ENCODE peak calls at places on chromosomes 13 and 19, in five cellular contexts. One of them, this sample, is unnamed.
A peak's percentile ranks its signal among the peaks of the same experiment; 100 is the strongest.

GRCh38 chr19:47035495-47036232 is 12.8 kb downstream of the TMEM160 start:
- DNase-seq in MV-4-11: peak; percentile 83
- DNase-seq in activated CD4-positive, alpha-beta T cell treated with anti-CD3 and anti-CD28 coated beads for 36 hours: peak; percentile 96
- DNase-seq in GM12865: peak; percentile 93
- DNase-seq in NCI-H82: peak; percentile 93
- DNase-seq in this sample: peak; percentile 95

GRCh38 chr19:39998511-39998910 is 1.7 kb downstream of the ZNF546 start:
- DNase-seq in NCI-H82: no peak
- DNase-seq in MV-4-11: no peak
- DNase-seq in GM12865: no peak
- DNase-seq in activated CD4-positive, alpha-beta T cell treated with anti-CD3 and anti-CD28 coated beads for 36 hours: no peak
- DNase-seq in this sample: no peak

GRCh38 chr19:51338563-51339312 is 3.2 kb downstream of the VSIG10L start:
- DNase-seq in activated CD4-positive, alpha-beta T cell treated with anti-CD3 and anti-CD28 coated beads for 36 hours: peak; percentile 96
- DNase-seq in MV-4-11: peak; percentile 71
- DNase-seq in GM12865: peak; percentile 89
- DNase-seq in NCI-H82: peak; percentile 85
- DNase-seq in this sample: peak; percentile 90

GRCh38 chr13:100490692-100491091 is 97.9 kb downstream of the GGACT start:
- DNase-seq in MV-4-11: no peak
- DNase-seq in activated CD4-positive, alpha-beta T cell treated with anti-CD3 and anti-CD28 coated beads for 36 hours: no peak
- DNase-seq in GM12865: no peak
- DNase-seq in NCI-H82: no peak
- DNase-seq in this sample: no peak

GRCh38 chr13:110317496-110318195 is 10.6 kb downstream of the COL4A2 start:
- DNase-seq in MV-4-11: no peak
- DNase-seq in NCI-H82: no peak
- DNase-seq in activated CD4-positive, alpha-beta T cell treated with anti-CD3 and anti-CD28 coated beads for 36 hours: no peak
- DNase-seq in GM12865: no peak
- DNase-seq in this sample: no peak

GRCh38 chr13:37175996-37176395 is 70.5 kb upstream of the CSNK1A1L start:
- DNase-seq in activated CD4-positive, alpha-beta T cell treated with anti-CD3 and anti-CD28 coated beads for 36 hours: no peak
- DNase-seq in MV-4-11: no peak
- DNase-seq in GM12865: no peak
- DNase-seq in NCI-H82: no peak
- DNase-seq in this sample: no peak

GRCh38 chr19:5692785-5693194 is 2.7 kb downstream of the RPL36 start:
- DNase-seq in GM12865: no peak
- DNase-seq in NCI-H82: no peak
- DNase-seq in MV-4-11: peak; percentile 26
- DNase-seq in activated CD4-positive, alpha-beta T cell treated with anti-CD3 and anti-CD28 coated beads for 36 hours: no peak
- DNase-seq in this sample: no peak

GRCh38 chr19:8641908-8642547 is 11.6 kb downstream of the NFILZ start:
- DNase-seq in MV-4-11: peak; percentile 81
- DNase-seq in NCI-H82: peak; percentile 18
- DNase-seq in GM12865: peak; percentile 49
- DNase-seq in activated CD4-positive, alpha-beta T cell treated with anti-CD3 and anti-CD28 coated beads for 36 hours: no peak
- DNase-seq in this sample: peak; percentile 70

GRCh38 chr19:55489711-55490477 is 1.7 kb downstream of the SSC5D start:
- DNase-seq in GM12865: no peak
- DNase-seq in activated CD4-positive, alpha-beta T cell treated with anti-CD3 and anti-CD28 coated beads for 36 hours: no peak
- DNase-seq in NCI-H82: peak; percentile 37
- DNase-seq in MV-4-11: no peak
- DNase-seq in this sample: no peak

GRCh38 chr19:38661996-38662395 is 14.5 kb downstream of the ACTN4 start:
- DNase-seq in activated CD4-positive, alpha-beta T cell treated with anti-CD3 and anti-CD28 coated beads for 36 hours: no peak
- DNase-seq in NCI-H82: no peak
- DNase-seq in MV-4-11: no peak
- DNase-seq in GM12865: no peak
- DNase-seq in this sample: no peak

GRCh38 chr13:89315287-89315686 is 1644.1 kb downstream of the SLITRK5 start:
- DNase-seq in GM12865: no peak
- DNase-seq in NCI-H82: no peak
- DNase-seq in MV-4-11: no peak
- DNase-seq in activated CD4-positive, alpha-beta T cell treated with anti-CD3 and anti-CD28 coated beads for 36 hours: no peak
- DNase-seq in this sample: no peak

GRCh38 chr19:51166846-51167490 is 24.9 kb downstream of the SIGLEC7 start:
- DNase-seq in MV-4-11: peak; percentile 94
- DNase-seq in NCI-H82: no peak
- DNase-seq in GM12865: peak; percentile 71
- DNase-seq in activated CD4-positive, alpha-beta T cell treated with anti-CD3 and anti-CD28 coated beads for 36 hours: peak; percentile 24
- DNase-seq in this sample: no peak

GRCh38 chr19:17242431-17243208 is 3.1 kb downstream of the NR2F6 start:
- DNase-seq in NCI-H82: peak; percentile 55
- DNase-seq in activated CD4-positive, alpha-beta T cell treated with anti-CD3 and anti-CD28 coated beads for 36 hours: no peak
- DNase-seq in GM12865: no peak
- DNase-seq in MV-4-11: no peak
- DNase-seq in this sample: no peak

GRCh38 chr19:34962281-34962944 is 1.6 kb downstream of the ZNF792 start:
- DNase-seq in MV-4-11: no peak
- DNase-seq in GM12865: no peak
- DNase-seq in activated CD4-positive, alpha-beta T cell treated with anti-CD3 and anti-CD28 coated beads for 36 hours: peak; percentile 20
- DNase-seq in NCI-H82: no peak
- DNase-seq in this sample: no peak

GRCh38 chr13:25214371-25215252 is 42.5 kb upstream of the AMER2 start:
- DNase-seq in NCI-H82: peak; percentile 17
- DNase-seq in MV-4-11: no peak
- DNase-seq in activated CD4-positive, alpha-beta T cell treated with anti-CD3 and anti-CD28 coated beads for 36 hours: no peak
- DNase-seq in GM12865: no peak
- DNase-seq in this sample: no peak

GRCh38 chr19:4732680-4733114 is 9.1 kb upstream of the DPP9 start:
- DNase-seq in GM12865: peak; percentile 77
- DNase-seq in NCI-H82: peak; percentile 83
- DNase-seq in MV-4-11: peak; percentile 56
- DNase-seq in activated CD4-positive, alpha-beta T cell treated with anti-CD3 and anti-CD28 coated beads for 36 hours: peak; percentile 76
- DNase-seq in this sample: peak; percentile 85

GRCh38 chr13:98556968-98557591 is 19.8 kb downstream of the STK24 start:
- DNase-seq in NCI-H82: no peak
- DNase-seq in MV-4-11: no peak
- DNase-seq in activated CD4-positive, alpha-beta T cell treated with anti-CD3 and anti-CD28 coated beads for 36 hours: peak; percentile 42
- DNase-seq in GM12865: no peak
- DNase-seq in this sample: no peak

GRCh38 chr13:27174766-27175455 is 3.3 kb upstream of the USP12 start:
- DNase-seq in NCI-H82: peak; percentile 45
- DNase-seq in GM12865: peak; percentile 48
- DNase-seq in MV-4-11: peak; percentile 69
- DNase-seq in activated CD4-positive, alpha-beta T cell treated with anti-CD3 and anti-CD28 coated beads for 36 hours: no peak
- DNase-seq in this sample: peak; percentile 12

GRCh38 chr13:97982286-97982685 is 28.8 kb downstream of the IPO5 start:
- DNase-seq in MV-4-11: no peak
- DNase-seq in NCI-H82: no peak
- DNase-seq in GM12865: no peak
- DNase-seq in activated CD4-positive, alpha-beta T cell treated with anti-CD3 and anti-CD28 coated beads for 36 hours: no peak
- DNase-seq in this sample: no peak

GRCh38 chr19:13861714-13862531 is 15.0 kb upstream of the NANOS3 start:
- DNase-seq in MV-4-11: peak; percentile 82
- DNase-seq in NCI-H82: peak; percentile 92
- DNase-seq in activated CD4-positive, alpha-beta T cell treated with anti-CD3 and anti-CD28 coated beads for 36 hours: peak; percentile 94
- DNase-seq in GM12865: peak; percentile 91
- DNase-seq in this sample: peak; percentile 82

GRCh38 chr13:69571606-69572323 is 535.9 kb upstream of the ATXN8OS start:
- DNase-seq in MV-4-11: no peak
- DNase-seq in activated CD4-positive, alpha-beta T cell treated with anti-CD3 and anti-CD28 coated beads for 36 hours: no peak
- DNase-seq in GM12865: no peak
- DNase-seq in NCI-H82: no peak
- DNase-seq in this sample: no peak

GRCh38 chr13:38398810-38399493 is 49.3 kb downstream of the UFM1 start:
- DNase-seq in MV-4-11: peak; percentile 93
- DNase-seq in activated CD4-positive, alpha-beta T cell treated with anti-CD3 and anti-CD28 coated beads for 36 hours: peak; percentile 6
- DNase-seq in GM12865: peak; percentile 1
- DNase-seq in NCI-H82: no peak
- DNase-seq in this sample: peak; percentile 35

GRCh38 chr13:100620792-100621191 is 32.2 kb upstream of the GGACT start:
- DNase-seq in MV-4-11: no peak
- DNase-seq in activated CD4-positive, alpha-beta T cell treated with anti-CD3 and anti-CD28 coated beads for 36 hours: no peak
- DNase-seq in GM12865: no peak
- DNase-seq in NCI-H82: peak; percentile 81
- DNase-seq in this sample: no peak

GRCh38 chr19:36152886-36153525 is 759 bp upstream of the COX7A1 start:
- DNase-seq in NCI-H82: no peak
- DNase-seq in GM12865: no peak
- DNase-seq in activated CD4-positive, alpha-beta T cell treated with anti-CD3 and anti-CD28 coated beads for 36 hours: no peak
- DNase-seq in MV-4-11: no peak
- DNase-seq in this sample: no peak

GRCh38 chr19:11652492-11652891 is 55.2 kb downstream of the ZNF627 start:
- DNase-seq in NCI-H82: no peak
- DNase-seq in activated CD4-positive, alpha-beta T cell treated with anti-CD3 and anti-CD28 coated beads for 36 hours: no peak
- DNase-seq in MV-4-11: no peak
- DNase-seq in GM12865: no peak
- DNase-seq in this sample: no peak

GRCh38 chr13:98134901-98135300 is 8.0 kb upstream of the FARP1 start:
- DNase-seq in NCI-H82: no peak
- DNase-seq in GM12865: no peak
- DNase-seq in activated CD4-positive, alpha-beta T cell treated with anti-CD3 and anti-CD28 coated beads for 36 hours: no peak
- DNase-seq in MV-4-11: no peak
- DNase-seq in this sample: no peak

GRCh38 chr13:19910336-19911072 is 47.1 kb upstream of the ZMYM5 start:
- DNase-seq in MV-4-11: no peak
- DNase-seq in GM12865: peak; percentile 8
- DNase-seq in activated CD4-positive, alpha-beta T cell treated with anti-CD3 and anti-CD28 coated beads for 36 hours: no peak
- DNase-seq in NCI-H82: no peak
- DNase-seq in this sample: no peak

GRCh38 chr19:12035220-12036172 is at the start of gene ZNF433:
- DNase-seq in activated CD4-positive, alpha-beta T cell treated with anti-CD3 and anti-CD28 coated beads for 36 hours: peak; percentile 89
- DNase-seq in NCI-H82: peak; percentile 90
- DNase-seq in GM12865: peak; percentile 78
- DNase-seq in MV-4-11: no peak
- DNase-seq in this sample: peak; percentile 49

GRCh38 chr13:107069107-107069776 is 501.3 kb upstream of the ARGLU1 start:
- DNase-seq in GM12865: no peak
- DNase-seq in activated CD4-positive, alpha-beta T cell treated with anti-CD3 and anti-CD28 coated beads for 36 hours: no peak
- DNase-seq in NCI-H82: peak; percentile 87
- DNase-seq in MV-4-11: no peak
- DNase-seq in this sample: no peak

GRCh38 chr13:51520524-51520923 is 63.7 kb upstream of the WDFY2 start:
- DNase-seq in activated CD4-positive, alpha-beta T cell treated with anti-CD3 and anti-CD28 coated beads for 36 hours: no peak
- DNase-seq in MV-4-11: no peak
- DNase-seq in NCI-H82: no peak
- DNase-seq in GM12865: no peak
- DNase-seq in this sample: no peak

GRCh38 chr13:22482496-22483000 is 698.2 kb upstream of the SGCG start:
- DNase-seq in GM12865: no peak
- DNase-seq in NCI-H82: no peak
- DNase-seq in MV-4-11: peak; percentile 97
- DNase-seq in activated CD4-positive, alpha-beta T cell treated with anti-CD3 and anti-CD28 coated beads for 36 hours: no peak
- DNase-seq in this sample: no peak

GRCh38 chr13:108185218-108185617 is 30.1 kb downstream of the LIG4 start:
- DNase-seq in activated CD4-positive, alpha-beta T cell treated with anti-CD3 and anti-CD28 coated beads for 36 hours: no peak
- DNase-seq in MV-4-11: no peak
- DNase-seq in GM12865: no peak
- DNase-seq in NCI-H82: no peak
- DNase-seq in this sample: peak; percentile 16

GRCh38 chr13:97274782-97275252 is 52.7 kb downstream of the MBNL2 start:
- DNase-seq in GM12865: no peak
- DNase-seq in activated CD4-positive, alpha-beta T cell treated with anti-CD3 and anti-CD28 coated beads for 36 hours: no peak
- DNase-seq in NCI-H82: no peak
- DNase-seq in MV-4-11: no peak
- DNase-seq in this sample: no peak